ENCODE peak calls at places on chromosomes 1 and 21, in ten cellular contexts. W, M, T, A, G, F, R, V, D and H are unnamed samples.
A peak's percentile ranks its signal among the peaks of the same experiment; 100 is the strongest.

GRCh38 chr1:212915245-212916091 is 34.9 kb upstream of the VASH2 start:
- DNase-seq in W (peak; percentile 69), M (peak; percentile 76), T (peak; percentile 51), A (no peak), G (no peak), F (peak; percentile 48), R (no peak), V (peak; percentile 48), D (peak; percentile 41), H (no peak)

GRCh38 chr1:167186771-167187170 is 33.9 kb upstream of the POU2F1 start:
- DNase-seq in W (no peak), M (no peak), T (no peak), A (no peak), G (no peak), F (no peak), R (no peak), V (no peak), D (no peak), H (no peak)

GRCh38 chr21:44846485-44847260 is 26.8 kb downstream of the PTTG1IP start:
- DNase-seq in W (peak; percentile 68), M (no peak), T (peak; percentile 64), A (no peak), G (peak; percentile 59), F (no peak), R (no peak), V (peak; percentile 51), D (peak; percentile 73), H (no peak)

GRCh38 chr1:84877592-84877991 is 15.4 kb downstream of the LPAR3 start:
- DNase-seq in W (peak; percentile 31), M (no peak), T (peak; percentile 48), A (no peak), G (no peak), F (no peak), R (no peak), V (no peak), D (peak; percentile 51), H (no peak)

GRCh38 chr1:206955476-206956312 is 9.4 kb upstream of the PIGR start:
- DNase-seq in W (peak; percentile 55), M (no peak), T (peak; percentile 9), A (no peak), G (peak; percentile 89), F (no peak), R (no peak), V (no peak), D (no peak), H (no peak)

GRCh38 chr1:29237906-29238600 is 1.7 kb downstream of the PTPRU start:
- DNase-seq in W (peak; percentile 24), M (peak; percentile 39), T (peak; percentile 43), A (no peak), G (peak; percentile 39), F (no peak), R (peak; percentile 68), V (peak; percentile 50), D (peak; percentile 21), H (peak; percentile 18)

GRCh38 chr1:38486115-38486514 is 373.5 kb downstream of the RRAGC start:
- DNase-seq in W (no peak), M (no peak), T (no peak), A (no peak), G (no peak), F (no peak), R (no peak), V (no peak), D (no peak), H (no peak)

GRCh38 chr1:32273389-32274208 is 18.3 kb upstream of the HDAC1 start:
- DNase-seq in W (peak; percentile 25), M (no peak), T (peak; percentile 22), A (no peak), G (peak; percentile 77), F (no peak), R (no peak), V (no peak), D (no peak), H (peak; percentile 43)

GRCh38 chr1:11682287-11682771 is 1.4 kb upstream of the MAD2L2 start:
- DNase-seq in W (no peak), M (no peak), T (no peak), A (no peak), G (no peak), F (no peak), R (peak; percentile 44), V (no peak), D (no peak), H (no peak)

GRCh38 chr1:11682799-11683198 is 1.9 kb upstream of the MAD2L2 start:
- DNase-seq in W (no peak), M (no peak), T (peak; percentile 23), A (no peak), G (no peak), F (no peak), R (no peak), V (no peak), D (no peak), H (no peak)

GRCh38 chr1:11688506-11688905 is 3.0 kb upstream of the DRAXIN start:
- DNase-seq in W (no peak), M (no peak), T (no peak), A (no peak), G (no peak), F (no peak), R (no peak), V (no peak), D (no peak), H (no peak)

GRCh38 chr1:11684070-11684469 is 3.1 kb upstream of the MAD2L2 start:
- DNase-seq in W (no peak), M (no peak), T (no peak), A (no peak), G (no peak), F (no peak), R (no peak), V (no peak), D (no peak), H (no peak)

GRCh38 chr1:11685210-11685752 is 4.3 kb upstream of the MAD2L2 start:
- DNase-seq in W (no peak), M (no peak), T (no peak), A (no peak), G (no peak), F (no peak), R (no peak), V (no peak), D (no peak), H (no peak)
- TF ChIP-seq CTCF in W (no peak), M (no peak), T (no peak), A (no peak), G (no peak), F (no peak), R (no peak), V (no peak), D (no peak), H (no peak)

GRCh38 chr1:196609114-196609737 is 986 bp upstream of the KCNT2 start:
- DNase-seq in W (peak; percentile 8), M (peak; percentile 71), T (no peak), A (no peak), G (no peak), F (no peak), R (no peak), V (no peak), D (peak; percentile 7), H (no peak)
- TF ChIP-seq CTCF in W (no peak), M (peak; percentile 41), T (no peak), A (no peak), G (no peak), F (no peak), R (no peak), V (no peak), D (no peak), H (no peak)

GRCh38 chr1:184225501-184226487 is 161.0 kb upstream of the C1orf21 start:
- DNase-seq in W (no peak), M (no peak), T (no peak), A (no peak), G (no peak), F (no peak), R (no peak), V (no peak), D (no peak), H (no peak)

GRCh38 chr1:184221087-184221486 is 165.7 kb upstream of the C1orf21 start:
- DNase-seq in W (no peak), M (no peak), T (no peak), A (no peak), G (no peak), F (no peak), R (no peak), V (no peak), D (no peak), H (no peak)

GRCh38 chr1:184219414-184219813 is 167.4 kb upstream of the C1orf21 start:
- DNase-seq in W (no peak), M (peak; percentile 74), T (no peak), A (no peak), G (no peak), F (no peak), R (no peak), V (no peak), D (peak; percentile 66), H (no peak)

GRCh38 chr1:184223216-184223615 is 163.6 kb upstream of the C1orf21 start:
- DNase-seq in W (no peak), M (no peak), T (no peak), A (no peak), G (no peak), F (no peak), R (no peak), V (no peak), D (no peak), H (no peak)

DNA sequence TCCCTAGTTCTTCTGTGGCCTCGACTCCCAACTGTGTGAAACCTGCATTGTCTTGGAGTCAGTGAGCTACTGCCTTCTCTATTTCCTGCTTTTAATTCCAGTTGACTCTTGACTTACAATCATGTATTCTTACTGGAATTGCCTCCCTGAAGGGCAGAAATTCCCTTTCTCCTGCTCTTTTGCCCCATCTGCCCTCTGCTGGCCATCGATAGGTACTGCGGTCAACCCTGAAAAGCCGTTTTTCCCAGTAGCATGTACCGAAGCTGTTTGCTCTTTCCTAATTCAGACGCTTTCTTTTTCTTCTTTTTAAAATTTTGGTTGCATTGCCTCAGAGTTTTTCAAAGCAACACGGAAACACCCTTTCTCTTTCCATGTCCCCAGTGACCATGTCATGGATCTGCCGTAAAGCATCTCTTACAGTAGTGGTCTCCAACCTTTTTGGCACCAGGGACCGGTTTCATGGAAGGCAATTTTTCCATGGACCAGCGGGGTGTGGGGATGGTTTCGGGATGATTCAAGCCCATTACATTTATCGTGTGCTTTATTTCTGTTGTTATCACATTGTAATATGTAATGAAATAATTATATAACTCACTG is 164.2 kb upstream of the C1orf21 start:
- DNase-seq in W (peak; percentile 54), M (peak; percentile 40), T (peak; percentile 25), A (no peak), G (peak; percentile 60), F (no peak), R (peak; percentile 44), V (peak; percentile 53), D (peak; percentile 68), H (peak; percentile 39)
- TF ChIP-seq CTCF in W (peak; percentile 97), M (peak; percentile 99), T (peak; percentile 99), A (peak; percentile 86), G (peak; percentile 94), F (peak; percentile 92), R (peak; percentile 92), V (peak; percentile 95), D (peak; percentile 94), H (peak; percentile 92)

GRCh38 chr1:78277253-78277652 is 213.5 kb upstream of the PTGFR start:
- DNase-seq in W (peak; percentile 29), M (no peak), T (peak; percentile 91), A (no peak), G (no peak), F (no peak), R (no peak), V (no peak), D (peak; percentile 88), H (no peak)

GRCh38 chr1:78275456-78275855 is 215.3 kb upstream of the PTGFR start:
- DNase-seq in W (no peak), M (no peak), T (peak; percentile 82), A (no peak), G (no peak), F (no peak), R (no peak), V (no peak), D (no peak), H (no peak)

GRCh38 chr1:78275906-78276690 is 214.7 kb upstream of the PTGFR start:
- DNase-seq in W (no peak), M (no peak), T (peak; percentile 62), A (no peak), G (no peak), F (no peak), R (no peak), V (no peak), D (no peak), H (no peak)

GRCh38 chr1:78279051-78279450 is 211.7 kb upstream of the PTGFR start:
- DNase-seq in W (peak; percentile 61), M (no peak), T (peak; percentile 98), A (no peak), G (no peak), F (no peak), R (no peak), V (no peak), D (peak; percentile 98), H (no peak)

DNA sequence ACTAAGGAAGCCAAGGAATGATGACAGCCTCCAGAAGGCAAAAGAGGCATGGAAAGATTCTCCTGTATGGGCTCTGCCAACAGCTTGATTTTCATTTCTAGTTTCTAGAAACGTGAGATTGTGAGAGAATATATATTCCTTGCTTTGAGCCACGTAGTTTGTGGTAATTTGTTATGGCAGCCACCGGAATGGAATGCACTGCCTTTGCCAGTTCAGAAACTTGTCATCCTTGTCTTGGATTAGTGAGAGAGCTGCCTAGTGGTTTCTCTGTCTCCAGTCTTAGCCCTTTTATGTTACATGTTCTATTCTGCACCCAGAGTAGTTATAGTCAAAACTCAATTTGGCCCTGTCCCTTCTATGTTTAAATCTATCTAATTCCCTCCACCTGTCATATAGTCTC is 216.0 kb upstream of the PTGFR start:
- DNase-seq in W (peak; percentile 21), M (no peak), T (peak; percentile 89), A (no peak), G (no peak), F (no peak), R (no peak), V (no peak), D (peak; percentile 72), H (no peak)
- TF ChIP-seq CTCF in W (no peak), M (no peak), T (no peak), A (no peak), G (no peak), F (no peak), R (no peak), V (no peak), D (no peak), H (no peak)